ENCODE peak calls at places on chromosome 13, in five cellular contexts. Q, U, H, Y and C are unnamed samples.
A peak's percentile ranks its signal among the peaks of the same experiment; 100 is the strongest.

GRCh38 chr13:48950507-48950886 is 25.2 kb upstream of the FNDC3A start:
- DNase-seq in Q (peak; percentile 47), U (peak; percentile 38), H (no peak), Y (no peak), C (peak; percentile 19)

GRCh38 chr13:98144501-98145350 is 1.8 kb downstream of the FARP1 start:
- DNase-seq in Q (peak; percentile 49), U (peak; percentile 62), H (no peak), Y (no peak), C (peak; percentile 20)

GRCh38 chr13:24516919-24517318 is 4.3 kb upstream of the PARP4 start:
- DNase-seq in Q (no peak), U (no peak), H (no peak), Y (no peak), C (no peak)

GRCh38 chr13:34358811-34359513 is 541.0 kb downstream of the RFC3 start:
- DNase-seq in Q (peak; percentile 63), U (peak; percentile 83), H (no peak), Y (no peak), C (no peak)

GRCh38 chr13:107210216-107211010 is 642.5 kb upstream of the ARGLU1 start:
- DNase-seq in Q (peak; percentile 4), U (no peak), H (no peak), Y (no peak), C (no peak)

GRCh38 chr13:30147380-30147779 is 160.0 kb downstream of the KATNAL1 start:
- DNase-seq in Q (no peak), U (no peak), H (no peak), Y (no peak), C (no peak)

GRCh38 chr13:109271991-109272454 is 514.4 kb downstream of the IRS2 start:
- DNase-seq in Q (peak; percentile 70), U (peak; percentile 49), H (no peak), Y (no peak), C (no peak)

GRCh38 chr13:67440240-67440639 is 210.1 kb upstream of the PCDH9 start:
- DNase-seq in Q (no peak), U (no peak), H (no peak), Y (no peak), C (no peak)

GRCh38 chr13:99386911-99387788 is 80.0 kb upstream of the GPR183 start:
- DNase-seq in Q (peak; percentile 32), U (peak; percentile 55), H (peak; percentile 74), Y (no peak), C (peak; percentile 10)

GRCh38 chr13:25659091-25659502 is 287.3 kb downstream of the ATP8A2 start:
- DNase-seq in Q (no peak), U (peak; percentile 14), H (no peak), Y (no peak), C (no peak)

GRCh38 chr13:67139551-67139950 is 90.6 kb downstream of the PCDH9 start:
- DNase-seq in Q (no peak), U (no peak), H (no peak), Y (no peak), C (no peak)

GRCh38 chr13:24605923-24606372 is 74.3 kb upstream of the ATP12A start:
- DNase-seq in Q (peak; percentile 51), U (peak; percentile 64), H (no peak), Y (no peak), C (no peak)

GRCh38 chr13:97369269-97369893 is 64.6 kb upstream of the RAP2A start:
- DNase-seq in Q (peak; percentile 45), U (no peak), H (no peak), Y (no peak), C (peak; percentile 20)

GRCh38 chr13:57637515-57637914 is 6.0 kb downstream of the PCDH17 start:
- DNase-seq in Q (no peak), U (no peak), H (no peak), Y (no peak), C (no peak)

DNA sequence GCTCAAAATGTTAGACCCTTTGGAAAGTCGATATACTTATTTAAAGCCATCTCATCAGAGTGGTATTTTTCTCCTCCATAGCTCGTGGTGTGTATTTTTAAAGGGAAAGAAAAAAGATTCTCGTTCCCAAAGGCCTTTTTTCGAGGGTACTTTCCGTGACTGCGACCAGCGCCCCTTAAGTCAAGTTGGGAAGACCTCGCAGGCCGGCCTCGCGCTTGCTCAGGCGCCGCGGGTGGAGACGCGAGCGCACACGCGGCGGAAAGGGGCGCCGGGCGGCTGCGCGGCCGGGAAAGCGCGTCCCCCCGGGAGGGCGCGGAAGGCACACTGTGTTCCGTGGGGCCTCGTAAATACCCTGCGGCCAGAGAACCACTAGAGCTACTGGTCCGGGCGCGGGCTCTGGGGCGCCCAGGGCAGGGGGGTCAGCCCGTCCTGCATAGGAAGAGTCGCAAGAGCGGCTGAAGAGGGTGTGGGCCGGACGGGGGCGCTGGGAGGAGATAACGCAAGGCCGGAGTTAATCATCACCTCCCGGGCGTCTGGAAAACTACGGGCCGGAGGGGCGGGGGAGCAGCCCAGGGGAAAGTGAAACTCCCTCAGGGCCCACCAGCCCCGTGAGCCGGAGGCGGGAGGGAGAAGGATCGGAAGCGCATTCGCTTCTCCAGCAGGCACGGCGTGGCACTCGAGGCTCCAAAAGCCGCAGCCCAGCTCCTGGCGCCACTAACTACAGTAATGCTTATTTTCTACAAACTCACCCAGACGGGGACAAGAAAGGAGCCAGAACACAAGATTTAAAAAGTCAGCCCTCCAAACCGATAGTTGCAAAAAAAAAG is 1.2 kb upstream of the WBP4 start:
- DNase-seq in Q (peak; percentile 89), U (peak; percentile 75), H (peak; percentile 94), Y (peak; percentile 68), C (peak; percentile 82)
- TF ChIP-seq CTCF in Q (no peak), U (peak; percentile 46), H (peak; percentile 21), Y (peak; percentile 19), C (peak; percentile 56)

GRCh38 chr13:84870190-84870589 is 929.0 kb downstream of the SLITRK6 start:
- DNase-seq in Q (peak; percentile 1), U (peak; percentile 60), H (no peak), Y (no peak), C (no peak)
- TF ChIP-seq CTCF in Q (peak; percentile 13), U (peak; percentile 57), H (no peak), Y (no peak), C (no peak)

GRCh38 chr13:43083750-43084149 is 60.4 kb downstream of the DNAJC15 start:
- DNase-seq in Q (no peak), U (no peak), H (no peak), Y (no peak), C (no peak)

GRCh38 chr13:43080199-43080598 is 56.8 kb downstream of the DNAJC15 start:
- DNase-seq in Q (no peak), U (no peak), H (no peak), Y (no peak), C (no peak)

GRCh38 chr13:43089912-43090498 is 66.6 kb downstream of the DNAJC15 start:
- DNase-seq in Q (no peak), U (no peak), H (no peak), Y (no peak), C (no peak)

GRCh38 chr13:43087960-43088580 is 64.7 kb downstream of the DNAJC15 start:
- DNase-seq in Q (peak; percentile 21), U (peak; percentile 31), H (no peak), Y (no peak), C (peak; percentile 14)

GRCh38 chr13:43085545-43085944 is 62.2 kb downstream of the DNAJC15 start:
- DNase-seq in Q (peak; percentile 65), U (peak; percentile 67), H (no peak), Y (no peak), C (peak; percentile 20)
- TF ChIP-seq CTCF in Q (peak; percentile 49), U (peak; percentile 62), H (peak; percentile 67), Y (peak; percentile 61), C (peak; percentile 75)

DNA sequence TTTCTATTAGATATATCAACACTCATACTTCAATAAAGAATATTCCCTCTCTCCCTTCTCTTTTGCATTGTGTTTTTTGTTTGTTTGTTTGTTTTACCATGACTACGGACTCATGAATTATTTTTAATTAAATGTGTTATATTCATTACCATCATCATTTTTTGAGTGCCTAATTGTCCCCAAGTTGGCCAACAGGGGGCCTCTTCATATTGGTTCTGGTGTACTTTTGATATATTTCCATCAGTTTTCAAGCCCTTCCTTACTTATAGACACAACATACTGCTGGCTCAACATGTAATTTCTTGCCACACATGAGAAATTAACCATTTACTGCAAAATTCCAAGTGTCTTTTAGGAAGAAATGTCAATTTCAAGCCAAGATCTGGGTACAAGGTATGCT is 54.5 kb upstream of the GPC6 start:
- DNase-seq in Q (peak; percentile 11), U (no peak), H (no peak), Y (no peak), C (no peak)
- TF ChIP-seq CTCF in Q (peak; percentile 37), U (peak; percentile 41), H (no peak), Y (no peak), C (no peak)

DNA sequence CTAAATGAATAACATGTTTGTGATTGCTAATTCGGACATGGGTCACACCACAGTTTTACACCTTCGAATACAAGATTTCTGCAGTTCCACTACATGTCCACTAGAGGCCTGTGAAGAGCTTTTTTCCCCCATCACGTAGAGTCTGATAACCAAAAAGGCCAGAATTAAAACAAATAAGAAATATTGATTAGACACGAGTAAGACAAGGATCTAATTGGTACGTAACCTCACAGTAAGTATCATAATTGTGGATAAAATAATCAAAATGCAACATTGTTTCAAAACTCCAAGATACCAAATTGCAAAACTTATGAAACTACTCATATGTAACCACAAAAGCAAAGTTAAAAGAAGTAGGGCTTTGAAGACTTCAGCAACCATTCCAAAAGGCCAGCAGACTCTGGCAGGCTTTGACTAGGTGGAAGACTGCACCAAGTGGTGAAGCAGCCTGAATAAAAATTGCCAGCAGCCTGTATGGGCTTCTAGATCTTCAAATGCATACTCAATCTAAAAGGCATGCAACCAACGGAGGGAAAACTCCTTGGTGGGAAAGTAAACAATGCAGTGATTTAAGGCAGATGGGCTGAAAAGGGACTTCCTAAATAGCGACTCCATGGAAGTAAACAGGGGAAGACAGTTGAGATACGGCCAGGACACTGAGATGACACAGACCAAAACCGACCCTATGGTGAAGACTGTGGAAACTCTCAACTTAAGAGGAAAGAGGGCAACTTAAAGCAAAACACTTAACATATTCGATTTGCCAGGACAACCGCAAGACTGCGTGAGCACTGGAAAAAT is 56.7 kb downstream of the STARD13 start:
- DNase-seq in Q (peak; percentile 88), U (peak; percentile 57), H (no peak), Y (no peak), C (peak; percentile 48)
- TF ChIP-seq CTCF in Q (peak; percentile 99), U (peak; percentile 90), H (peak; percentile 91), Y (peak; percentile 89), C (peak; percentile 94)

GRCh38 chr13:113816925-113817859 is 46.7 kb downstream of the GAS6 start:
- DNase-seq in Q (peak; percentile 81), U (peak; percentile 81), H (peak; percentile 95), Y (peak; percentile 89), C (peak; percentile 69)
- TF ChIP-seq CTCF in Q (peak; percentile 81), U (peak; percentile 66), H (peak; percentile 91), Y (peak; percentile 90), C (peak; percentile 79)

GRCh38 chr13:112756081-112756480 is 66.2 kb downstream of the ATP11A start:
- DNase-seq in Q (no peak), U (no peak), H (no peak), Y (no peak), C (no peak)
- TF ChIP-seq CTCF in Q (no peak), U (no peak), H (no peak), Y (no peak), C (no peak)

DNA sequence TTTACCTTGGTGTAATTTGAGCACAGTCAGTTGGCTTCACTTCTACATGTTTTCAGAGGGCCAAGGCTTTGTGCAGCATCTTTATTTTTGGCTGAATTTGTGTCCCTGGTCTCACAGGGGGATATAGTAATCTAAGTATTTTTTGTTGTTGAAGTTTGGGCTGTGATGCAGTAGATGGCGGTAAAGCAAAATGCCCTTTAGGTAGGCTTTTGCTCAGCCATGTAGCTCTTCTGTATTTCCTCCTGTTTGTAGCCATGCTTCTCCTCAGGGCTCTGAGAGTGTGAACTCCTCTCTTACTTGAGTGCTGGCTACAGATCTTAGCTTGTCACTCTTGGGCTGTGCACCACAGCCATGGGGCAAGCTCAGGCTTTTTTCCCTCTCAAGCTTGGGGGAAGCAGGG is 328.6 kb downstream of the SLITRK5 start:
- DNase-seq in Q (peak; percentile 22), U (no peak), H (no peak), Y (no peak), C (no peak)
- TF ChIP-seq CTCF in Q (peak; percentile 27), U (no peak), H (no peak), Y (no peak), C (no peak)